ENCODE peak calls at places on chromosomes 11 and 22, in seven cellular contexts. C is SK-N-SH, Q is fibroblast of the aortic adventitia, O is IMR-90, I is upper lobe of right lung, W is body of pancreas, A is AG10803. X is an unnamed sample.

GRCh38 chr11:120715239-120715638 is 203.7 kb downstream of the GRIK4 start:
- DNase-seq in C (peak; percentile 66), Q (peak; percentile 7), O (no peak), I (no peak), W (no peak), A (no peak), X (peak; percentile 8)

GRCh38 chr11:112499153-112499907 is 238.7 kb upstream of the PLET1 start:
- DNase-seq in C (no peak), Q (no peak), O (no peak), I (no peak), W (no peak), A (no peak), X (no peak)

GRCh38 chr22:43831561-43832392 is 19.7 kb upstream of the EFCAB6 start:
- DNase-seq in C (no peak), Q (no peak), O (no peak), I (peak; percentile 59), W (no peak), A (no peak), X (no peak)

GRCh38 chr11:77084581-77085191 is 17.9 kb downstream of the CAPN5 start:
- DNase-seq in C (no peak), Q (no peak), O (no peak), I (peak; percentile 40), W (peak; percentile 30), A (no peak), X (no peak)

GRCh38 chr11:45924036-45924915 is 1.8 kb downstream of the LARGE2 start:
- DNase-seq in C (no peak), Q (no peak), O (no peak), I (peak; percentile 60), W (peak; percentile 22), A (no peak), X (no peak)

GRCh38 chr11:131041331-131042040 is 125.2 kb upstream of the SNX19 start:
- DNase-seq in C (no peak), Q (no peak), O (no peak), I (no peak), W (no peak), A (peak; percentile 27), X (peak; percentile 81)

GRCh38 chr11:48064306-48064705 is 83.9 kb downstream of the PTPRJ start:
- DNase-seq in C (no peak), Q (peak; percentile 68), O (peak; percentile 80), I (no peak), W (no peak), A (peak; percentile 89), X (peak; percentile 71)

GRCh38 chr11:75140269-75141138 is 10.4 kb upstream of the SLCO2B1 start:
- DNase-seq in C (peak; percentile 79), Q (peak; percentile 29), O (peak; percentile 11), I (peak; percentile 85), W (peak; percentile 70), A (peak; percentile 13), X (peak; percentile 52)

GRCh38 chr11:101458161-101458560 is 125.6 kb downstream of the TRPC6 start:
- DNase-seq in C (no peak), Q (no peak), O (peak; percentile 79), I (no peak), W (no peak), A (peak; percentile 46), X (peak; percentile 75)

DNA sequence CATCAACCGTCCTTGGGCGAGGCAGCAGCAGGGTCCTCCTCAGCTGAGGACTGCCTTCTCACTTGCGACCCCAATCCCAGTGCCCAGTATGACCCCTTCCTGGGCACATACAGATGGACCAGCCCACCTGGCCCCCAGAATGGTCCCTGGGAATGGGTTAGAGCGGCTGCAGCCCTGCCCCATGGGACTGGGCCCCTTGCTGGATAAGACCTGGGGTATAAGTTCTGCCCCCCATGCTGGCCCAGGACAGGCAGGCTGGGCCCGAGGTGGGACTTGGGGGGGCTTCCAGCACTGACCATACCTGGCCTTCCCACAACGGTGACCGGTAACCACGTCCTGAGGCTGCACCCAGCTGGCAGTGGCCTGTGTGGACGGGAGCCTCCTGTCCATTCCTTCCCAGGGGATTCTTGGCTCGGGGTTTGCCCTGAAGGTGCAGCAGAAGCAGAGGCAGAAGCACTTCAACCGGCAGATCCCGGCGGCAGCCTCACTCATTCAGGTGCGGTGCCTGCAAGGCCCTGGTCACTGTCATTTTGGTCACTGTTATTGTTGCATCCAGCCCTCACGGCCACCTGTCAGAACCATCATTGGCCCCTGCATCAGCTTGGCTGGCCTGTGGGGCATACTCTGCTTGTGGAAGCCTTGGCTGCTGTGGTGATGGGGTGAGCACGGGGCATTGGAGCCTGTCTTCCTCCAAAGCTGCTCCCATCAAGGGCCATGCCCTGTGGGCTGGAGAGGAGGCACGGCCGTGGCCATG is 114.8 kb downstream of the KCNQ1OT1 start:
- DNase-seq in C (peak; percentile 12), Q (no peak), O (no peak), I (peak; percentile 59), W (peak; percentile 8), A (no peak), X (no peak)
- H3K4me3 ChIP-seq in C (no peak overlapping the region), Q (no peak overlapping the region), O (no peak overlapping the region), I (no peak overlapping the region), W (no peak overlapping the region), A (no peak overlapping the region), X (no peak overlapping the region)

GRCh38 chr22:24521791-24522245 is 26.7 kb downstream of the UPB1 start:
- DNase-seq in C (peak; percentile 72), Q (peak; percentile 59), O (peak; percentile 60), I (peak; percentile 80), W (peak; percentile 83), A (peak; percentile 41), X (peak; percentile 71)
- TF ChIP-seq CTCF in C (peak; percentile 63), Q (peak; percentile 50), O (peak; percentile 52), I (peak; percentile 54), W (peak; percentile 70), A (peak; percentile 48), X (peak; percentile 60)

GRCh38 chr11:122421684-122422083 is 233.8 kb upstream of the UBASH3B start:
- DNase-seq in C (no peak), Q (no peak), O (no peak), I (no peak), W (no peak), A (no peak), X (no peak)
- H3K4me3 ChIP-seq in C (no peak overlapping the region), Q (no peak overlapping the region), O (no peak overlapping the region), I (no peak overlapping the region), W (no peak overlapping the region), A (no peak overlapping the region), X (no peak overlapping the region)

GRCh38 chr11:118241191-118242098 is 10.7 kb downstream of the MPZL3 start:
- DNase-seq in C (no peak), Q (peak; percentile 63), O (no peak), I (no peak), W (peak; percentile 35), A (no peak), X (peak; percentile 54)
- TF ChIP-seq CTCF in C (no peak), Q (no peak), O (no peak), I (no peak), W (no peak), A (no peak), X (no peak)